ENCODE peak calls at places on chromosomes 12 and 14, in ten cellular contexts. F is H4; Q is aorta; A is left ventricle myocardium inferior; W is GM12892; N is cardiac fibroblast; L is activated T-helper 1 cell treated with anti-CD3 and anti-CD28 coated beads, Interleukin-2, amount 50 U/mL, for 16 hours; Z is activated CD4-positive, CD25-positive, alpha-beta regulatory T cell; H is T-helper 2 cell; R is frontal cortex. U is an unnamed sample.

GRCh38 chr12:3362751-3363150 is 128.3 kb upstream of the PRMT8 start:
- DNase-seq in H (no peak), W (no peak), L (no peak), R (no peak), F (no peak), Z (no peak), N (no peak), Q (no peak), A (no peak), U (no peak)

GRCh38 chr12:32031109-32031508 is 71.9 kb downstream of the RESF1 start:
- DNase-seq in L (no peak), Q (no peak), W (no peak), A (no peak), N (peak; percentile 10), H (no peak), F (no peak), Z (no peak), R (no peak), U (no peak)

GRCh38 chr14:80787876-80788275 is 153.7 kb downstream of the CEP128 start:
- DNase-seq in R (no peak), W (no peak), Z (no peak), F (no peak), H (no peak), Q (no peak), A (no peak), L (no peak), N (no peak), U (peak; percentile 9)

GRCh38 chr12:108689314-108690190 is 41.8 kb downstream of the CORO1C start:
- DNase-seq in F (peak; percentile 30), N (peak; percentile 64), Z (no peak), Q (no peak), W (no peak), A (no peak), H (peak; percentile 10), R (no peak), L (no peak), U (peak; percentile 62)

GRCh38 chr12:92629349-92630065 is 73.3 kb upstream of the PLEKHG7 start:
- DNase-seq in R (no peak), F (peak; percentile 45), A (no peak), Z (no peak), H (no peak), L (no peak), W (no peak), N (no peak), Q (no peak), U (peak; percentile 72)

GRCh38 chr14:74258705-74259035 is 19.4 kb downstream of the VSX2 start:
- DNase-seq in W (no peak), H (no peak), N (no peak), F (no peak), L (no peak), Q (no peak), R (no peak), Z (no peak), A (no peak), U (no peak)

GRCh38 chr12:54987611-54988231 is 3.2 kb upstream of the TESPA1 start:
- DNase-seq in L (no peak), W (no peak), R (no peak), F (no peak), Q (no peak), H (no peak), A (no peak), N (no peak), Z (no peak), U (no peak)

GRCh38 chr12:98532687-98533304 is 17.4 kb downstream of the TMPO start:
- DNase-seq in A (no peak), R (no peak), F (peak; percentile 42), L (no peak), Q (no peak), Z (no peak), W (no peak), N (peak; percentile 65), H (no peak), U (peak; percentile 54)

GRCh38 chr12:89975578-89975977 is 266.9 kb upstream of the ATP2B1 start:
- DNase-seq in Q (no peak), Z (no peak), L (no peak), W (no peak), N (no peak), F (no peak), A (no peak), R (no peak), H (no peak), U (no peak)

GRCh38 chr12:66004922-66005703 is 125.4 kb downstream of the LLPH start:
- DNase-seq in N (no peak), H (no peak), Z (no peak), L (no peak), F (no peak), A (no peak), Q (no peak), W (no peak), R (no peak), U (no peak)

GRCh38 chr14:77889971-77890442 is 90.1 kb downstream of the ADCK1 start:
- DNase-seq in A (no peak), F (peak; percentile 31), L (no peak), Z (no peak), H (no peak), N (peak; percentile 91), R (no peak), Q (no peak), W (no peak), U (peak; percentile 90)

GRCh38 chr12:102059343-102059742 is 2.4 kb downstream of the WASHC3 start:
- DNase-seq in F (no peak), R (no peak), Q (no peak), H (no peak), Z (no peak), A (no peak), N (no peak), L (no peak), W (no peak), U (no peak)

GRCh38 chr12:131716282-131716681 is 5.4 kb downstream of the SFSWAP start:
- DNase-seq in L (no peak), A (no peak), Q (no peak), H (no peak), N (no peak), F (no peak), Z (no peak), W (no peak), R (no peak), U (no peak)

GRCh38 chr14:105247715-105248367 is 492 bp upstream of the BTBD6 start:
- DNase-seq in H (no peak), F (no peak), N (no peak), Q (no peak), Z (no peak), L (no peak), A (no peak), R (no peak), W (no peak), U (no peak)

GRCh38 chr12:115946092-115946491 is 331.4 kb downstream of the MED13L start:
- DNase-seq in R (no peak), F (no peak), A (no peak), H (no peak), W (no peak), L (no peak), Q (no peak), N (no peak), Z (no peak), U (no peak)

GRCh38 chr12:9049520-9050133 is 60.3 kb downstream of the KLRG1 start:
- DNase-seq in R (no peak), W (no peak), A (no peak), H (no peak), F (peak; percentile 33), Q (no peak), L (no peak), N (peak; percentile 71), Z (no peak), U (peak; percentile 55)

GRCh38 chr14:75519826-75520692 is 2.2 kb upstream of the BATF start:
- DNase-seq in A (no peak), L (no peak), W (no peak), Z (no peak), H (no peak), R (no peak), Q (no peak), F (no peak), N (no peak), U (peak; percentile 59)

GRCh38 chr12:120249875-120250795 is 15.4 kb downstream of the PXN start:
- DNase-seq in R (no peak), A (peak; percentile 90), N (peak; percentile 59), Z (no peak), Q (peak; percentile 88), L (no peak), H (no peak), F (no peak), W (no peak), U (no peak)

GRCh38 chr14:52031781-52032180 is 37.1 kb downstream of the NID2 start:
- DNase-seq in Z (no peak), A (peak; percentile 72), W (no peak), F (peak; percentile 24), R (no peak), Q (peak; percentile 91), N (peak; percentile 98), H (no peak), L (no peak), U (peak; percentile 96)

U was measured in iris pigment epithelial cell.